ENCODE peak calls at places on chromosomes 12 and 14, in nine cellular contexts. Z is lung microvascular endothelial cell, K is COLO829, Y is H4, B is putamen, P is Peyer's patch, L is HEK293T, D is left lung, A is ELR. W is an unnamed sample.

GRCh38 chr14:98010791-98011190 is 1213.6 kb downstream of the VRK1 start:
- DNase-seq in Z (no peak), K (no peak), Y (no peak), B (no peak), P (peak), L (no peak), D (no peak), A (no peak), W (no peak)

GRCh38 chr14:65137648-65138317 is 35.5 kb upstream of the MAX start:
- DNase-seq in Z (no peak), K (no peak), Y (no peak), B (no peak), P (no peak), L (no peak), D (no peak), A (no peak), W (no peak)

GRCh38 chr12:78916845-78917480 is 52.4 kb downstream of the SYT1 start:
- DNase-seq in Z (no peak), K (peak), Y (peak), B (peak), P (no peak), L (no peak), D (no peak), A (peak), W (no peak)

GRCh38 chr12:107079172-107080011 is 14.0 kb downstream of the CRY1 start:
- DNase-seq in Z (peak), K (no peak), Y (peak), B (no peak), P (no peak), L (peak), D (no peak), A (peak), W (no peak)

GRCh38 chr12:100539209-100539608 is 34.3 kb upstream of the GAS2L3 start:
- DNase-seq in Z (peak), K (no peak), Y (no peak), B (no peak), P (no peak), L (no peak), D (no peak), A (peak), W (no peak)

GRCh38 chr12:45216297-45216982 is 545 bp downstream of the ANO6 start:
- DNase-seq in Z (peak), K (no peak), Y (no peak), B (peak), P (peak), L (peak), D (peak), A (peak), W (peak)

GRCh38 chr12:46675736-46676135 is 150.1 kb downstream of the SLC38A4 start:
- DNase-seq in Z (peak), K (peak), Y (peak), B (no peak), P (no peak), L (peak), D (no peak), A (peak), W (peak)

GRCh38 chr14:67370830-67371229 is 10.7 kb downstream of the EIF2S1 start:
- DNase-seq in Z (peak), K (no peak), Y (no peak), B (no peak), P (no peak), L (no peak), D (no peak), A (peak), W (no peak)

GRCh38 chr12:48072266-48072665 is 33.6 kb downstream of the SENP1 start:
- DNase-seq in Z (no peak), K (no peak), Y (no peak), B (no peak), P (no peak), L (no peak), D (no peak), A (no peak), W (no peak)

GRCh38 chr14:72675126-72675525 is 218.8 kb downstream of the DPF3 start:
- DNase-seq in Z (no peak), K (no peak), Y (no peak), B (no peak), P (no peak), L (no peak), D (no peak), A (no peak), W (no peak)

GRCh38 chr14:54664961-54665360 is 98.0 kb downstream of the SAMD4A start:
- DNase-seq in Z (no peak), K (no peak), Y (no peak), B (no peak), P (no peak), L (no peak), D (no peak), A (no peak), W (no peak)

GRCh38 chr12:54988402-54989054 is 4.0 kb upstream of the TESPA1 start:
- DNase-seq in Z (peak), K (no peak), Y (peak), B (peak), P (peak), L (no peak), D (peak), A (no peak), W (peak)

GRCh38 chr14:59905193-59905592 is 14.8 kb upstream of the LRRC9 start:
- DNase-seq in Z (peak), K (peak), Y (no peak), B (no peak), P (no peak), L (no peak), D (no peak), A (peak), W (no peak)

GRCh38 chr12:109219938-109220337 is 89.1 kb downstream of the FOXN4 start:
- DNase-seq in Z (no peak), K (no peak), Y (no peak), B (no peak), P (no peak), L (no peak), D (no peak), A (no peak), W (no peak)

GRCh38 chr12:2574536-2574935 is 220.2 kb upstream of the FKBP4 start:
- DNase-seq in Z (no peak), K (no peak), Y (no peak), B (no peak), P (peak), L (no peak), D (no peak), A (no peak), W (peak)

GRCh38 chr14:85597701-85598100 is 67.8 kb downstream of the FLRT2 start:
- DNase-seq in Z (no peak), K (no peak), Y (no peak), B (no peak), P (no peak), L (no peak), D (no peak), A (no peak), W (no peak)

GRCh38 chr12:4984971-4985370 is 58.7 kb upstream of the KCNA5 start:
- DNase-seq in Z (no peak), K (no peak), Y (no peak), B (peak), P (no peak), L (no peak), D (no peak), A (no peak), W (no peak)

GRCh38 chr14:90905531-90905930 is 89.3 kb upstream of the TTC7B start:
- DNase-seq in Z (no peak), K (no peak), Y (no peak), B (no peak), P (no peak), L (no peak), D (no peak), A (no peak), W (no peak)

GRCh38 chr12:68245071-68246021 is 8.1 kb downstream of the IL22 start:
- DNase-seq in Z (no peak), K (no peak), Y (no peak), B (no peak), P (no peak), L (peak), D (no peak), A (no peak), W (no peak)

GRCh38 chr12:30970559-30971202 is 44.1 kb downstream of the TSPAN11 start:
- DNase-seq in Z (no peak), K (no peak), Y (no peak), B (no peak), P (no peak), L (no peak), D (no peak), A (no peak), W (no peak)

GRCh38 chr14:36522347-36522971 is 2.4 kb upstream of the NKX2-1 start:
- DNase-seq in Z (no peak), K (no peak), Y (no peak), B (no peak), P (no peak), L (no peak), D (peak), A (no peak), W (peak)

GRCh38 chr12:51070004-51070403 is 13.4 kb downstream of the CSRNP2 start:
- DNase-seq in Z (no peak), K (no peak), Y (peak), B (no peak), P (no peak), L (no peak), D (no peak), A (no peak), W (no peak)

GRCh38 chr12:93244514-93245077 is 133.1 kb upstream of the NUDT4 start:
- DNase-seq in Z (no peak), K (no peak), Y (no peak), B (no peak), P (no peak), L (no peak), D (no peak), A (no peak), W (no peak)

GRCh38 chr12:96981053-96981452 is 74.0 kb downstream of the NEDD1 start:
- DNase-seq in Z (peak), K (peak), Y (peak), B (no peak), P (no peak), L (no peak), D (no peak), A (peak), W (no peak)

GRCh38 chr12:121797937-121798801 is 4.7 kb upstream of the RHOF start:
- DNase-seq in Z (peak), K (no peak), Y (peak), B (peak), P (peak), L (no peak), D (peak), A (no peak), W (peak)

GRCh38 chr12:46332260-46332659 is 40.3 kb downstream of the SLC38A2 start:
- DNase-seq in Z (peak), K (no peak), Y (peak), B (no peak), P (no peak), L (no peak), D (no peak), A (peak), W (no peak)

GRCh38 chr12:31655792-31656191 is 3.7 kb upstream of the ETFBKMT start:
- DNase-seq in Z (no peak), K (no peak), Y (no peak), B (no peak), P (no peak), L (no peak), D (no peak), A (no peak), W (no peak)

GRCh38 chr12:3527181-3527580 is 36.2 kb downstream of the PRMT8 start:
- DNase-seq in Z (peak), K (no peak), Y (no peak), B (no peak), P (no peak), L (no peak), D (no peak), A (peak), W (no peak)

GRCh38 chr12:92439397-92439779 is 263.4 kb upstream of the PLEKHG7 start:
- DNase-seq in Z (no peak), K (peak), Y (no peak), B (no peak), P (no peak), L (no peak), D (no peak), A (peak), W (no peak)

GRCh38 chr12:20194171-20194570 is 174.2 kb upstream of the PDE3A start:
- DNase-seq in Z (peak), K (peak), Y (peak), B (no peak), P (no peak), L (peak), D (no peak), A (no peak), W (no peak)